ENCODE peak calls at places on chromosomes 3 and 15, in four cellular contexts. I, A, U and D are unnamed samples.

GRCh38 chr3:178507507-178508442 is 28.5 kb upstream of the KCNMB2 start:
- DNase-seq in U (peak; percentile 41), I (no peak), A (no peak), D (no peak)

GRCh38 chr15:45268135-45268534 is 16.1 kb downstream of the SLC28A2 start:
- DNase-seq in I (peak; percentile 18), U (peak; percentile 30), A (no peak), D (no peak)

GRCh38 chr15:74240002-74240568 is 4.0 kb downstream of the CCDC33 start:
- DNase-seq in A (no peak), I (peak; percentile 93), U (peak; percentile 40), D (no peak)

GRCh38 chr3:193593666-193594025 is 638 bp downstream of the OPA1 start:
- DNase-seq in A (no peak), U (peak; percentile 7), I (peak; percentile 7), D (peak; percentile 34)

GRCh38 chr15:65044724-65045481 is at the start of gene SLC51B:
- DNase-seq in U (peak; percentile 99), A (no peak), I (peak; percentile 83), D (no peak)

GRCh38 chr15:45790325-45790943 is 155.6 kb downstream of the SQOR start:
- DNase-seq in A (no peak), U (peak; percentile 14), I (peak; percentile 10), D (peak; percentile 9)

GRCh38 chr3:11651900-11652299 is 8.2 kb upstream of the VGLL4 start:
- DNase-seq in U (peak; percentile 29), A (no peak), I (no peak), D (peak; percentile 38)

GRCh38 chr15:92332125-92332899 is 61.4 kb upstream of the ST8SIA2 start:
- DNase-seq in I (no peak), A (no peak), U (no peak), D (no peak)

GRCh38 chr3:104873331-104873730 is 493.4 kb upstream of the ALCAM start:
- DNase-seq in A (no peak), I (no peak), U (no peak), D (no peak)

GRCh38 chr3:9165441-9165840 is 84.0 kb downstream of the SRGAP3 start:
- DNase-seq in U (no peak), I (no peak), A (no peak), D (no peak)

GRCh38 chr3:71301001-71301400 is 282.5 kb downstream of the FOXP1 start:
- DNase-seq in I (no peak), U (no peak), A (peak; percentile 2), D (no peak)

GRCh38 chr3:58723197-58723596 is 56.6 kb upstream of the FAM3D start:
- DNase-seq in U (no peak), I (no peak), A (no peak), D (no peak)

GRCh38 chr3:156161172-156161571 is 40.8 kb downstream of the KCNAB1 start:
- DNase-seq in A (no peak), I (no peak), U (no peak), D (no peak)

DNA sequence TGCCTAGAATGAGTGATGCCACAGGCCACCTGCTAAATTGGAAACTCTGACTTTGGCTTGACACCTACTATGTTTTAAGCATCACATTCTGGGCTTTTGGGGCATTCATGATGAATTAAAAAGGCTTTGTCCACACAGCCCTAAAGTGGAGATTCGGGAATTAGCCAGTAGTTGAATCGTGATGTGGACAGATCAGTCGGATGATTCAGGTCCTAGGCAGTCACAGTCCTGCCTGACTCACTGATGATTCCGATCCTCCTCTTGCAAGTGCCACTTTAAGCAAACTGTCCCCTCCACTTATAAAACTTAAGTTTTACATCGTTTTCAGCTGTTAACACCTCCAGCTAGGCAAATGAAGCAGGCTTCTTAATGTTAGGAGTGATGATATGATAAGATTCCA is 75.3 kb downstream of the SYNPR start:
- DNase-seq in A (no peak), I (no peak), U (no peak), D (no peak)
- TF ChIP-seq CHD4 in A (no peak), I (no peak), U (no peak), D (no peak)

DNA sequence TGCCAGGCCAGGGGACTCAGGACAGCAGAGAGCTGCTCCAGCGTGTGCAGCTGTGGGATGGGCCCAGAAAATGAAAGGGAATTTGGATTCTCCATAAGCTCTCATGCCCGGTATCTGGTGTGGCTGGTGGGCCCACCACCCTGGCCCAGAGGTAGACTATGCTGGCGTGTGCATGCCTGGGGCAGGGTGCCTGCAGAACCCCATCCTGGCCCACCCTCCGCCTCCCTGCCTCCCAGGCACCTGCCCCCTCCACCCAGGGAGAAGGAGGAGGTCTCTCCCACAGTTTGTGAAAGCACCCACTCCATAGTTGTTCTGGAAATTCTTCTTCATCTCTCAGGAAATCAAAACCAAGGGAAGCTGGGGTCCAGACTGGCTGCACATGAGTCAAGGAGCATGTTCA is 112.9 kb downstream of the ADCY5 start:
- DNase-seq in A (no peak), I (no peak), U (no peak), D (no peak)
- TF ChIP-seq CHD4 in A (no peak), I (no peak), U (no peak), D (no peak)

GRCh38 chr3:109047366-109047765 is 70.6 kb downstream of the MORC1 start:
- DNase-seq in U (no peak), I (no peak), A (no peak), D (no peak)

GRCh38 chr3:109045271-109046051 is 72.5 kb downstream of the MORC1 start:
- DNase-seq in I (no peak), U (no peak), A (no peak), D (no peak)

DNA sequence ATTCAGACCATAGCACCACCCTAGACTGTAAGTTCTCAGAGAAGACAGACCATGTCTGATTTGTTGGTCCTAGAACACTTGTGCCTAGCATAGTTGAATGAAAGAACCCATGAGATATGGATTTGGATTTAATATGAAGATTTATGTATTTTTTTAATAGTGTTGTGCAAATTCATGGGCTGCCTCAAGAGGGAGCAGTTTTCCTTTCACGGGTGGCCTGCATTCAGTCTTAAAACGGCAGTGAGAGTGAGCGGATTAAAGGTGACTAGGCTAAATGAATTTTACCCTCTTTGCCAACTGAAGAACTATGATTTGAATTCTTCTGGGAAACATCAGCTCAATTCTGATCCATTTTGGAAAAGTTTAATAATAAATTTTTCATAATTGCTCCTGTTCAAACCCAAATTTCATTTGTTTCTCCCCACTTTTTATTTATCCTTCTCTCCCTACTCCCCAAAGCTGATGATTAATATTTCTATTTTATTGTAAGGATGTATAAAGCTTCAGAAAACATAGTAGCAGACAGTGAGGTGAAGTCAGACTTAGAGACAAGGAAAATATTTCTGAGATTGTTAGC is 67.3 kb downstream of the MORC1 start:
- DNase-seq in A (no peak), U (peak; percentile 3), I (peak; percentile 56), D (peak; percentile 11)
- TF ChIP-seq CHD4 in A (no peak), U (no peak), I (no peak), D (no peak)

GRCh38 chr3:152304160-152304559 is 35.4 kb downstream of the MBNL1 start:
- DNase-seq in I (no peak), A (no peak), U (no peak), D (no peak)

GRCh38 chr3:152299243-152299976 is 30.7 kb downstream of the MBNL1 start:
- DNase-seq in I (no peak), A (no peak), U (no peak), D (no peak)

GRCh38 chr3:152300029-152300764 is 31.5 kb downstream of the MBNL1 start:
- DNase-seq in I (no peak), U (no peak), A (no peak), D (no peak)

GRCh38 chr3:152302521-152303021 is 33.8 kb downstream of the MBNL1 start:
- DNase-seq in U (peak; percentile 78), A (peak; percentile 68), I (peak; percentile 29), D (no peak)

GRCh38 chr3:152301745-152302181 is 33.0 kb downstream of the MBNL1 start:
- DNase-seq in U (no peak), A (no peak), I (no peak), D (no peak)
- TF ChIP-seq CHD4 in U (no peak), A (no peak), I (no peak), D (no peak)

GRCh38 chr15:70096975-70097336 is 761 bp downstream of the TLE3 start:
- DNase-seq in U (no peak), A (no peak), I (no peak), D (no peak)

GRCh38 chr15:70096215-70096974 is 1.3 kb downstream of the TLE3 start:
- DNase-seq in I (peak; percentile 31), A (no peak), U (no peak), D (no peak)

GRCh38 chr15:70094690-70095311 is 2.9 kb downstream of the TLE3 start:
- DNase-seq in A (no peak), I (no peak), U (peak; percentile 47), D (no peak)

GRCh38 chr15:70093481-70094309 is 4.0 kb downstream of the TLE3 start:
- DNase-seq in U (no peak), A (no peak), I (no peak), D (no peak)

GRCh38 chr15:70095387-70096214 is 2.1 kb downstream of the TLE3 start:
- DNase-seq in U (no peak), A (no peak), I (no peak), D (peak; percentile 55)
- TF ChIP-seq CHD4 in U (no peak), A (no peak), I (no peak), D (no peak)

DNA sequence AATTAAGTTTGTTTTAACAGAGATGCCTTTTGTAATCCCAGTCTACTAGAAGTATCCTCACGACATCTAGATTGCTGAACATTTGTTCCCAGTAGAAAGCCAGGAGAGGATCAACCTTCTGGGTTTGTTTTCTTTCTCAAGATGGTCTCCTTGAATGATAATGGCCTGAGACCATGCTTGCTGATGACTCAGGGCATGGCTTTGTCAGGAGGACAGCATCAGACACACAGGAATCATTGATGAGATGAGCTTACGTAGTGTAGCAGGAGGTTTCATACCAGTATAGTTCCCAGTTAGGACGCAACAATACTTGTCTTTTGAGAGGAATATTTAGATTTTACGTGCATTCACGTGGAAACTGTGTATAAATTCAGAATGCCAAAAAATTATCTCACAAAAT is 38.6 kb downstream of the ATP1B3 start:
- DNase-seq in I (no peak), A (no peak), U (no peak), D (no peak)
- TF ChIP-seq CHD4 in I (no peak), A (no peak), U (no peak), D (no peak)

GRCh38 chr3:31096661-31097060 is 202.2 kb upstream of the GADL1 start:
- DNase-seq in A (no peak), I (no peak), U (no peak), D (no peak)
- TF ChIP-seq CHD4 in A (no peak), I (no peak), U (no peak), D (no peak)

GRCh38 chr3:100556656-100557310 is 52.6 kb upstream of the ADGRG7 start:
- DNase-seq in U (no peak), A (no peak), I (no peak), D (no peak)
- TF ChIP-seq CHD4 in U (no peak), A (no peak), I (no peak), D (no peak)